ENCODE peak calls at places on chromosomes 12 and 14, in five cellular contexts. F, D, L, P and S are unnamed samples.

GRCh38 chr12:101671157-101671791 is 26.2 kb upstream of the CHPT1 start:
- DNase-seq in F (no peak), D (no peak), L (no peak), P (no peak), S (no peak)

GRCh38 chr12:95700316-95700785 is 90.2 kb downstream of the NTN4 start:
- DNase-seq in L (peak), D (peak), P (no peak), F (no peak), S (no peak)

GRCh38 chr14:103081951-103082350 is 2.1 kb upstream of the LBHD2 start:
- DNase-seq in D (no peak), L (no peak), F (no peak), P (no peak), S (no peak)

GRCh38 chr12:81863406-81863805 is 104.3 kb upstream of the PPFIA2 start:
- DNase-seq in P (no peak), F (no peak), D (no peak), L (no peak), S (no peak)

GRCh38 chr12:175759-176158 is 38.2 kb downstream of the SLC6A12 start:
- DNase-seq in D (no peak), F (no peak), P (no peak), L (no peak), S (no peak)

GRCh38 chr12:27460471-27460978 is 14.0 kb downstream of the SMCO2 start:
- DNase-seq in F (no peak), L (peak), D (no peak), P (peak), S (no peak)

GRCh38 chr12:11939223-11939622 is 131.5 kb upstream of the BCL2L14 start:
- DNase-seq in F (no peak), P (no peak), D (no peak), L (no peak), S (no peak)

GRCh38 chr14:104655128-104655848 is 34.1 kb upstream of the INF2 start:
- DNase-seq in F (no peak), D (no peak), L (no peak), P (no peak), S (no peak)

GRCh38 chr12:66287275-66287674 is 15.0 kb upstream of the HELB start:
- DNase-seq in F (no peak), L (no peak), P (no peak), D (no peak), S (no peak)

GRCh38 chr14:34078117-34078743 is 127.4 kb upstream of the EGLN3 start:
- DNase-seq in D (no peak), F (no peak), L (no peak), P (no peak), S (no peak)

GRCh38 chr12:17283563-17283962 is 677.6 kb upstream of the LMO3 start:
- DNase-seq in L (no peak), P (no peak), F (no peak), D (no peak), S (no peak)

GRCh38 chr12:122356192-122356635 is 66.3 kb downstream of the CLIP1 start:
- DNase-seq in P (peak), D (peak), F (no peak), L (peak), S (peak)

GRCh38 chr12:116556964-116557706 is 2.0 kb upstream of the MAP1LC3B2 start:
- DNase-seq in P (peak), D (no peak), F (no peak), L (no peak), S (no peak)

GRCh38 chr12:56836317-56836716 is 73.2 kb downstream of the HSD17B6 start:
- DNase-seq in P (no peak), F (no peak), L (no peak), D (peak), S (no peak)

GRCh38 chr12:108838194-108839010 is 19.0 kb downstream of the SSH1 start:
- DNase-seq in P (peak), D (peak), F (peak), L (peak), S (peak)

GRCh38 chr12:52715416-52715815 is 12.1 kb upstream of the KRT77 start:
- DNase-seq in P (no peak), L (no peak), F (no peak), D (no peak), S (no peak)

GRCh38 chr14:77761205-77761931 is 412 bp upstream of the SNW1 start:
- DNase-seq in F (no peak), D (peak), L (no peak), P (peak), S (no peak)

GRCh38 chr12:21330682-21331253 is 3.9 kb downstream of the SLCO1A2 start:
- DNase-seq in D (no peak), L (no peak), P (no peak), F (no peak), S (no peak)

GRCh38 chr12:123379391-123379790 is 4.5 kb upstream of the KMT5A start:
- DNase-seq in F (no peak), L (no peak), D (no peak), P (no peak), S (no peak)

GRCh38 chr14:84670801-84671200 is 859.1 kb upstream of the FLRT2 start:
- DNase-seq in D (peak), F (no peak), L (no peak), P (no peak), S (no peak)

GRCh38 chr14:45135659-45136314 is at the start of gene FANCM:
- DNase-seq in P (peak), F (peak), D (peak), L (peak), S (peak)

GRCh38 chr12:107513184-107513583 is 172.4 kb upstream of the PWP1 start:
- DNase-seq in D (no peak), P (no peak), L (no peak), F (no peak), S (no peak)

GRCh38 chr14:22602853-22603252 is 4.8 kb downstream of the ABHD4 start:
- DNase-seq in F (no peak), P (no peak), D (no peak), L (no peak), S (no peak)

GRCh38 chr12:12724421-12725085 is 7.4 kb downstream of the CDKN1B start:
- DNase-seq in D (no peak), L (no peak), F (no peak), P (peak), S (no peak)

GRCh38 chr12:47989023-47989417 is 15.3 kb downstream of the COL2A1 start:
- DNase-seq in P (no peak), F (peak), D (no peak), L (no peak), S (no peak)

GRCh38 chr12:88520436-88520820 is 59.8 kb downstream of the KITLG start:
- DNase-seq in L (no peak), P (no peak), F (no peak), D (no peak), S (no peak)

GRCh38 chr14:32731249-32731648 is 207.4 kb upstream of the NPAS3 start:
- DNase-seq in P (no peak), F (no peak), D (no peak), L (no peak), S (no peak)

GRCh38 chr14:54895683-54896082 is 6.9 kb downstream of the GCH1 start:
- DNase-seq in D (no peak), L (no peak), P (no peak), F (no peak), S (no peak)

GRCh38 chr14:99792551-99793212 is 531 bp upstream of the EML1 start:
- DNase-seq in D (no peak), F (no peak), P (no peak), L (no peak), S (no peak)

GRCh38 chr12:8687846-8688601 is 9.8 kb upstream of the RIMKLB start:
- DNase-seq in P (peak), L (peak), D (peak), F (no peak), S (peak)

GRCh38 chr14:95527392-95528002 is 7.4 kb upstream of the GLRX5 start:
- DNase-seq in D (no peak), F (no peak), P (peak), L (no peak), S (peak)

GRCh38 chr12:84910549-84911241 is 1.9 kb downstream of the SLC6A15 start:
- DNase-seq in F (peak), P (no peak), L (no peak), D (peak), S (no peak)

GRCh38 chr12:89250648-89251047 is 101.7 kb downstream of the DUSP6 start:
- DNase-seq in P (no peak), L (no peak), D (no peak), F (no peak), S (no peak)

GRCh38 chr12:9673404-9674225 is 4.1 kb downstream of the CLEC2D start:
- DNase-seq in F (no peak), P (peak), L (peak), D (peak), S (no peak)

GRCh38 chr14:99324291-99324690 is 52.3 kb upstream of the BCL11B start:
- DNase-seq in D (no peak), F (no peak), P (no peak), L (no peak), S (no peak)

GRCh38 chr12:9123741-9124140 is 8.0 kb upstream of the A2M start:
- DNase-seq in L (no peak), F (no peak), D (no peak), P (no peak), S (no peak)

GRCh38 chr14:99475179-99475578 is 5.5 kb downstream of the SETD3 start:
- DNase-seq in F (no peak), L (no peak), D (peak), P (no peak), S (no peak)

GRCh38 chr12:92596388-92596787 is 106.4 kb upstream of the PLEKHG7 start:
- DNase-seq in P (no peak), L (no peak), D (no peak), F (no peak), S (no peak)

GRCh38 chr14:106318700-106319099 is 792.3 kb downstream of the TMEM121 start:
- DNase-seq in P (no peak), L (no peak), D (no peak), F (no peak), S (no peak)